ENCODE peak calls at places on chromosomes 5 and 9, in six cellular contexts. L is HepG2, A is A549, H is H1, P is suprapubic skin, B is uterus. T is an unnamed sample. For H3K4me1, the result is how much of the 10 kb centered on the place peaks cover.

GRCh38 chr9:109968702-109969450 is 188.9 kb downstream of the PALM2AKAP2 start:
- DNase-seq in B (peak), L (peak), P (no peak), A (no peak), H (peak), T (no peak)

GRCh38 chr5:18314192-18314778 is 680.0 kb downstream of the TAF11L14 start:
- DNase-seq in H (no peak), P (no peak), B (no peak), L (no peak), A (peak), T (no peak)

GRCh38 chr5:117999939-118000549 is 988.3 kb downstream of the DTWD2 start:
- DNase-seq in P (no peak), L (no peak), A (no peak), B (no peak), H (no peak), T (no peak)

GRCh38 chr5:134586866-134587524 is 45.6 kb downstream of the SAR1B start:
- DNase-seq in H (peak), A (peak), L (peak), B (peak), P (peak), T (peak)

GRCh38 chr5:180304431-180305375 is 12.8 kb upstream of the MAPK9 start:
- DNase-seq in A (no peak), P (peak), L (no peak), H (no peak), B (no peak), T (no peak)

GRCh38 chr5:157463621-157464407 is 3.8 kb downstream of the NIPAL4 start:
- DNase-seq in P (no peak), L (no peak), H (no peak), A (no peak), B (no peak), T (peak)

GRCh38 chr5:74243634-74244033 is 396.9 kb downstream of the ENC1 start:
- DNase-seq in B (no peak), H (no peak), A (no peak), P (no peak), L (no peak), T (no peak)

GRCh38 chr9:126617740-126618133 is 4.0 kb downstream of the LMX1B start:
- DNase-seq in P (no peak), H (no peak), B (no peak), A (no peak), L (no peak), T (no peak)

GRCh38 chr5:175468892-175469291 is 9.5 kb upstream of the SFXN1 start:
- DNase-seq in A (no peak), L (no peak), H (no peak), B (no peak), P (no peak), T (no peak)

GRCh38 chr5:149719666-149720065 is 10.4 kb upstream of the PPARGC1B start:
- DNase-seq in H (no peak), L (no peak), B (no peak), P (no peak), A (no peak), T (no peak)

GRCh38 chr9:132802121-132802795 is 75.8 kb downstream of the AK8 start:
- DNase-seq in L (no peak), H (no peak), P (no peak), B (no peak), A (no peak), T (no peak)

GRCh38 chr5:179800696-179801201 is 5.9 kb downstream of the MGAT4B start:
- DNase-seq in L (no peak), A (no peak), P (no peak), H (no peak), B (no peak), T (no peak)

GRCh38 chr9:69279730-69280127 is 45.3 kb upstream of the ENTREP1 start:
- DNase-seq in H (no peak), P (no peak), B (no peak), A (no peak), L (no peak), T (no peak)

GRCh38 chr5:181133610-181134231 is 2.8 kb upstream of the OR2V1 start:
- DNase-seq in A (peak), L (peak), H (no peak), P (no peak), B (peak), T (peak)

GRCh38 chr9:129559506-129559881 is 61.4 kb downstream of the C9orf50 start:
- DNase-seq in P (no peak), A (no peak), L (no peak), B (no peak), H (no peak), T (no peak)
- H3K4me1 ChIP-seq in P (under half), A (half or more), L (half or more), B (under half), H (under half), T (under half)

DNA sequence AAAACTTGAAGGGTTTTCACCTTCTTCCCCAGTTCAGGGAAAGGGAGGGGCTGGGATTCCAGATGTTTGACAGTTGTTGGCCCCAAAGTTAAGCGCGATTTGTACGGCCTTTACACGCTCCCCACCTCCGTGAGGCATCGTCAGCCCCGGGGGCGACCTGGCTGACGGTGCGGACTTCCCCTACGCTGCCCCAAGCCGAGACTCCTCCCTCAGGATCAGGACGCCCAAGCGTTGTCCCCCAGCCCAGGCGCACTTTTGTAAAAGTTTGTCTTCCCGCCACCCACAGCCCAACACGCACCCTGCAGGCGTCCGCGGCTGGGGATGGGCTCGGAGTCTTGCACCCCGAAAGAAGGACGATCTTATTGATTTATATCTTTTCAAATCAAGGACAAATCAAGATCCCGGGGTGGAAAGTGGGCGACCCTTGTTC is 713 bp downstream of the MOB3B start:
- DNase-seq in P (peak), H (no peak), A (peak), L (no peak), B (peak), T (peak)
- TF ChIP-seq POLR2A in P (no peak), H (peak), A (no peak), L (no peak), B (no peak), T (no peak)

GRCh38 chr9:130930804-130931349 is 8.2 kb downstream of the FIBCD1 start:
- DNase-seq in H (no peak), P (no peak), B (no peak), L (no peak), A (no peak), T (no peak)

GRCh38 chr9:130929571-130930022 is 9.4 kb downstream of the FIBCD1 start:
- DNase-seq in L (no peak), H (no peak), B (no peak), A (no peak), P (no peak), T (no peak)

GRCh38 chr9:130931508-130932150 is 7.4 kb downstream of the FIBCD1 start:
- DNase-seq in P (no peak), A (no peak), L (no peak), H (no peak), B (no peak), T (no peak)

GRCh38 chr9:130927995-130928900 is 10.8 kb downstream of the FIBCD1 start:
- DNase-seq in P (no peak), H (no peak), B (no peak), A (peak), L (peak), T (no peak)

DNA sequence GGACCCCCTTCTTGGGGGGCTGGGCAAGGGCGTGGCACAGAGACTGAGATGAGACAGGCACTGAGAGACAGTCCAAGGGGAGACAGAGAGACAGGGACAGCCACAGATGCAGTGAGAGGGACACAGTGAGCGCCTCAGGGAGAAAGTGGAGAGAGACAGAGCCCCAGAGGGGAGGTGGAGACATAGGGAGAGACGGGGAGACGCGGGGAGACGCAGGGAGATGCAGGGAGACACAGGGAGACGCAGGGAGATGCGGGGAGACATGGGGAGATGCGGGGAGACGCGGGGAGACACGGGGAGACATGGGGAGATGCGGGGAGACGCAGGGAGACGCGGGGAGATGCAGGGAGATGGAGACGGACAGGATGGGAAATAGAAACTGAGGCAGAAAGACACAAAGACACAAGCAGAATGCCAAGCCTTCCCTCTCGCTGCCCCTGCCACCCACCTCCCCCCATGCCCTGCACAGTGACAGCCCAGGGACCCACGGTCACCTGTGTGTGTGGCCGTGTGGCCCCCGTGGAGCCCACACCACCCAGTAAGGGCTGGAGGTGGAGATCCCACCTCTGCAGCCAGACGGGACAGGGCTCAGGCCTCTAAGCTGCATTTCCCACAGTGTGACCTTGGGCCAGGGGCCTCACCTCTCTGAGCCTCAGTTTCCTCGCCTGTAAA is 8.8 kb downstream of the FIBCD1 start:
- DNase-seq in A (no peak), B (no peak), H (no peak), L (no peak), P (no peak), T (no peak)
- H3K4me1 ChIP-seq in A (under half), B (under half), H (under half), L (under half), P (under half), T (under half)

DNA sequence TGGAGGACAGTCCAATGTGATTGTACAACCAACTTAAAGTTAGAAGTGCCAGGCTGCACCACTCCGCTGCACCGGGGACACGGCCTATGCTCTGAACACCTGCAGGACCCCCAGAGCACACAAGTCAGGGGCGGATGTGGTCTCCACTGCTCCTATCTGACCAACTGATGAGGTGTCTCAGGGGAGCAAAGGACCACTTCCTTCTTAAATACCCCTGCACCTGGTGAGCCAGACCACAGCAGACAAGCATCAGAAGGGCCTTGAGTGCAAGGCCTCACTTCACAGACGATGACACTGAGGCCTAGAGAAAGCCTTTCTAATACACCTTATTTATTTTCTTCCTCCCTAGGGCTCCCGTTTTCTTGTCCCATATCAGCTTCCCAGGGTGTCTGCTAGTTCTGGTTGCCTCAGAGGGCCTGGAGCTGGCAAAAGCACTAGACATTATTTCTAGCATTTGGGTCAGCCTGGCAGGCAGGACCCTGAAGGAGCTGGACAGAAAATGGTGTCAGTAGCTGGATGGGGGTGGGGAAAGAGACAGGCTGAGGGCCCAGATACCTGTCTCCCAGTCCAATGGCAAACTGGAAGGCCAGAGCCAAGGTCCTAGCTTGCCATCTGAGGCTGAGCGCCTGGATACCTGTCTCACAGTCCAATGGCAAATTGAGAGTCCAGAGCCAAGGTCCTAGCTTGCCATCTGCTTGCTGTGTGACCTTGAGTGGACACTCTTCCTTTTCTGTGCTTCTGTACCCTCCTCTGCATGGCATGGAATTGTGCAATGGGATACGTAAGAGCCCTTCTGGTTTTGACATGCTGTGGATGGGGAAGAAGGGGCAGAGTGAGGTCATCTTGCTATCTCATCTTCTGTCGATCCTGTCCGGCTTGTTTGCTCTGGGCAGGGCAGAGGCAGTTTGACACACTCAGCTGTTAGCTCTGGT is 9.0 kb downstream of the CCDC69 start:
- DNase-seq in L (peak), P (peak), B (no peak), H (no peak), A (no peak), T (peak)
- TF ChIP-seq POLR2A in L (no peak), P (no peak), B (no peak), H (no peak), A (no peak), T (no peak)